ENCODE peak calls at places on chromosomes 7 and 10, in six cellular contexts. W is progenitor cell of endocrine pancreas; F is stimulated activated CD4-positive, alpha-beta T cell treated with anti-CD3 and anti-CD28 coated beads, Interleukin-1b, Interleukin-23, amount 100 ng/mL, for 4 hours; O is NCI-H1105; B is AG09319; H is activated CD4-positive, CD25-positive, alpha-beta regulatory T cell treated with anti-CD3 and anti-CD28 coated beads, Interleukin-2, amount 50 U/mL, for 72 hours. U is an unnamed sample.

GRCh38 chr7:33111614-33112013 is 2.4 kb upstream of the RP9 start:
- DNase-seq in W (no peak), F (no peak), H (no peak), O (no peak), B (no peak), U (no peak)

GRCh38 chr10:49601857-49602256 is 8.3 kb upstream of the SLC18A3 start:
- DNase-seq in H (no peak), F (no peak), W (no peak), B (no peak), O (no peak), U (no peak)

GRCh38 chr10:3573498-3573897 is 211.5 kb downstream of the KLF6 start:
- DNase-seq in B (no peak), O (no peak), F (no peak), H (no peak), W (no peak), U (no peak)

GRCh38 chr7:78528964-78529363 is 730.4 kb downstream of the PHTF2 start:
- DNase-seq in B (no peak), H (no peak), O (no peak), W (no peak), F (no peak), U (no peak)

GRCh38 chr7:46525876-46526275 is 604.8 kb upstream of the IGFBP3 start:
- DNase-seq in H (no peak), W (no peak), F (no peak), B (no peak), O (no peak), U (no peak)

GRCh38 chr7:411677-412312 is 107.9 kb downstream of the PDGFA start:
- DNase-seq in W (no peak), F (no peak), O (no peak), B (no peak), H (peak), U (no peak)

GRCh38 chr10:74825033-74825370 is 1.4 kb upstream of the KAT6B start:
- DNase-seq in W (peak), O (no peak), F (no peak), H (peak), B (no peak), U (no peak)

GRCh38 chr10:5564537-5565204 is 39.9 kb downstream of the CALML3 start:
- DNase-seq in B (no peak), W (no peak), F (no peak), H (no peak), O (no peak), U (no peak)

GRCh38 chr10:131198401-131198800 is 113.1 kb downstream of the TCERG1L start:
- DNase-seq in B (no peak), W (peak), H (no peak), O (no peak), F (no peak), U (no peak)

GRCh38 chr7:22671177-22671879 is 55.7 kb upstream of the IL6 start:
- DNase-seq in B (peak), W (no peak), O (no peak), F (no peak), H (no peak), U (no peak)

GRCh38 chr10:102673961-102674511 is 29.8 kb downstream of the TRIM8 start:
- DNase-seq in W (no peak), B (no peak), F (peak), O (peak), H (peak), U (no peak)

GRCh38 chr7:2717293-2717904 is 29.4 kb downstream of the AMZ1 start:
- DNase-seq in W (no peak), B (no peak), H (no peak), F (no peak), O (no peak), U (no peak)

GRCh38 chr7:23181684-23182553 is at the start of gene NUP42:
- DNase-seq in B (peak), H (peak), W (peak), F (peak), O (peak), U (peak)

GRCh38 chr7:42262907-42263466 is 26.0 kb upstream of the GLI3 start:
- DNase-seq in B (no peak), F (no peak), W (no peak), O (no peak), H (no peak), U (no peak)

GRCh38 chr10:132889556-132889955 is 52.8 kb downstream of the CFAP46 start:
- DNase-seq in H (no peak), W (no peak), F (no peak), B (no peak), O (no peak), U (no peak)